ENCODE peak calls at places on chromosomes 2 and 18, in four cellular contexts. G is GM20000, X is GM10248, B is ELR. H is an unnamed sample.

GRCh38 chr2:24771099-24771498 is 22.1 kb downstream of the PTRHD1 start:
- DNase-seq in B (no peak), X (no peak), G (no peak), H (no peak)

GRCh38 chr2:109473616-109474318 is 140.0 kb downstream of the SEPTIN10 start:
- DNase-seq in G (no peak), B (no peak), X (no peak), H (no peak)

GRCh38 chr18:59323931-59324622 is 5.6 kb upstream of the CPLX4 start:
- DNase-seq in X (no peak), B (peak; percentile 36), G (no peak), H (no peak)

GRCh38 chr2:39642054-39642742 is 23.5 kb upstream of the TMEM178A start:
- DNase-seq in B (peak; percentile 89), G (no peak), X (no peak), H (no peak)

GRCh38 chr2:227349989-227350648 is 25.1 kb downstream of the MFF start:
- DNase-seq in G (no peak), B (no peak), X (no peak), H (no peak)

GRCh38 chr2:85911836-85912692 is 23.3 kb upstream of the ST3GAL5 start:
- DNase-seq in G (no peak), B (peak; percentile 91), X (no peak), H (no peak)

GRCh38 chr2:1972428-1972827 is 228.1 kb upstream of the PXDN start:
- DNase-seq in X (no peak), G (no peak), B (peak; percentile 0), H (no peak)

GRCh38 chr2:3443685-3444084 is 64.2 kb downstream of the TRAPPC12 start:
- DNase-seq in G (no peak), X (no peak), B (no peak), H (no peak)

GRCh38 chr2:209648714-209649113 is 122.9 kb upstream of the UNC80 start:
- DNase-seq in G (no peak), X (no peak), B (peak; percentile 1), H (no peak)

GRCh38 chr2:230871361-230872150 is 6.8 kb downstream of the ITM2C start:
- DNase-seq in X (no peak), B (no peak), G (no peak), H (no peak)

GRCh38 chr2:200814917-200815316 is 3.2 kb downstream of the BZW1 start:
- DNase-seq in B (no peak), G (no peak), X (no peak), H (no peak)

GRCh38 chr2:84899681-84900080 is 5.8 kb upstream of the TMSB10 start:
- DNase-seq in G (no peak), B (no peak), X (no peak), H (no peak)

GRCh38 chr18:79361766-79362522 is 33.8 kb upstream of the NFATC1 start:
- DNase-seq in X (no peak), G (no peak), B (peak; percentile 94), H (no peak)

GRCh38 chr2:208265371-208265806 is 666 bp upstream of the PIKFYVE start:
- DNase-seq in G (peak; percentile 59), B (peak; percentile 55), X (peak; percentile 52), H (peak; percentile 30)

GRCh38 chr2:187008111-187008510 is 159.1 kb upstream of the ZSWIM2 start:
- DNase-seq in X (no peak), B (peak; percentile 64), G (no peak), H (no peak)

GRCh38 chr2:70974592-70974991 is 3.8 kb upstream of the ANKRD53 start:
- DNase-seq in B (no peak), X (no peak), G (no peak), H (no peak)

GRCh38 chr2:61700465-61700864 is 153.4 kb downstream of the FAM161A start:
- DNase-seq in X (no peak), G (no peak), B (no peak), H (no peak)

GRCh38 chr18:80147037-80147417 is 38.0 kb downstream of the ADNP2 start:
- DNase-seq in X (no peak), B (peak; percentile 24), G (no peak), H (no peak)

GRCh38 chr2:55430536-55430935 is 10.9 kb upstream of the CCDC88A start:
- DNase-seq in G (no peak), B (no peak), X (no peak), H (no peak)

GRCh38 chr2:73937899-73938298 is 11.2 kb downstream of the DGUOK start:
- DNase-seq in G (no peak), B (peak; percentile 31), X (no peak), H (no peak)

GRCh38 chr2:164560181-164560792 is 61.0 kb downstream of the GRB14 start:
- DNase-seq in B (peak; percentile 48), X (peak; percentile 11), G (peak; percentile 19), H (no peak)